ENCODE peak calls at places on chromosomes 12 and 14, in four cellular contexts. One of them, this sample, is unnamed.

GRCh38 chr12:3933819-3934192 is 60.6 kb upstream of the PARP11 start:
- DNase-seq in activated naive CD4-positive, alpha-beta T cell treated with anti-CD3 and anti-CD28 coated beads, Interleukin-2, amount 50 U/mL, for 72 hours: no peak
- DNase-seq in non-pigmented ciliary epithelial cell: no peak
- DNase-seq in stimulated activated CD4-positive, alpha-beta T cell treated with anti-CD3 and anti-CD28 coated beads, Interleukin-4, amount 100 ng/mL, for 48 hours: no peak
- DNase-seq in this sample: no peak

GRCh38 chr12:25458047-25458552 is 95.0 kb downstream of the LMNTD1 start:
- DNase-seq in activated naive CD4-positive, alpha-beta T cell treated with anti-CD3 and anti-CD28 coated beads, Interleukin-2, amount 50 U/mL, for 72 hours: no peak
- DNase-seq in non-pigmented ciliary epithelial cell: peak
- DNase-seq in stimulated activated CD4-positive, alpha-beta T cell treated with anti-CD3 and anti-CD28 coated beads, Interleukin-4, amount 100 ng/mL, for 48 hours: no peak
- DNase-seq in this sample: no peak

GRCh38 chr12:5432011-5432400 is at the start of gene NTF3:
- DNase-seq in activated naive CD4-positive, alpha-beta T cell treated with anti-CD3 and anti-CD28 coated beads, Interleukin-2, amount 50 U/mL, for 72 hours: no peak
- DNase-seq in non-pigmented ciliary epithelial cell: no peak
- DNase-seq in stimulated activated CD4-positive, alpha-beta T cell treated with anti-CD3 and anti-CD28 coated beads, Interleukin-4, amount 100 ng/mL, for 48 hours: no peak
- DNase-seq in this sample: no peak

GRCh38 chr14:79629372-79629771 is 581.9 kb downstream of the DIO2 start:
- DNase-seq in activated naive CD4-positive, alpha-beta T cell treated with anti-CD3 and anti-CD28 coated beads, Interleukin-2, amount 50 U/mL, for 72 hours: no peak
- DNase-seq in non-pigmented ciliary epithelial cell: no peak
- DNase-seq in stimulated activated CD4-positive, alpha-beta T cell treated with anti-CD3 and anti-CD28 coated beads, Interleukin-4, amount 100 ng/mL, for 48 hours: no peak
- DNase-seq in this sample: no peak

GRCh38 chr14:38107216-38107631 is 100.5 kb upstream of the SSTR1 start:
- DNase-seq in activated naive CD4-positive, alpha-beta T cell treated with anti-CD3 and anti-CD28 coated beads, Interleukin-2, amount 50 U/mL, for 72 hours: no peak
- DNase-seq in non-pigmented ciliary epithelial cell: no peak
- DNase-seq in stimulated activated CD4-positive, alpha-beta T cell treated with anti-CD3 and anti-CD28 coated beads, Interleukin-4, amount 100 ng/mL, for 48 hours: no peak
- DNase-seq in this sample: no peak

GRCh38 chr14:93285048-93285447 is 47.8 kb downstream of the BTBD7 start:
- DNase-seq in activated naive CD4-positive, alpha-beta T cell treated with anti-CD3 and anti-CD28 coated beads, Interleukin-2, amount 50 U/mL, for 72 hours: no peak
- DNase-seq in non-pigmented ciliary epithelial cell: no peak
- DNase-seq in stimulated activated CD4-positive, alpha-beta T cell treated with anti-CD3 and anti-CD28 coated beads, Interleukin-4, amount 100 ng/mL, for 48 hours: no peak
- DNase-seq in this sample: no peak

GRCh38 chr12:94100254-94100653 is 48.1 kb upstream of the PLXNC1 start:
- DNase-seq in activated naive CD4-positive, alpha-beta T cell treated with anti-CD3 and anti-CD28 coated beads, Interleukin-2, amount 50 U/mL, for 72 hours: no peak
- DNase-seq in non-pigmented ciliary epithelial cell: no peak
- DNase-seq in stimulated activated CD4-positive, alpha-beta T cell treated with anti-CD3 and anti-CD28 coated beads, Interleukin-4, amount 100 ng/mL, for 48 hours: no peak
- DNase-seq in this sample: no peak

GRCh38 chr14:70048313-70048654 is 140.5 kb downstream of the SLC8A3 start:
- DNase-seq in activated naive CD4-positive, alpha-beta T cell treated with anti-CD3 and anti-CD28 coated beads, Interleukin-2, amount 50 U/mL, for 72 hours: no peak
- DNase-seq in non-pigmented ciliary epithelial cell: no peak
- DNase-seq in stimulated activated CD4-positive, alpha-beta T cell treated with anti-CD3 and anti-CD28 coated beads, Interleukin-4, amount 100 ng/mL, for 48 hours: no peak
- DNase-seq in this sample: no peak

GRCh38 chr14:29913550-29913949 is 14.1 kb downstream of the PRKD1 start:
- DNase-seq in activated naive CD4-positive, alpha-beta T cell treated with anti-CD3 and anti-CD28 coated beads, Interleukin-2, amount 50 U/mL, for 72 hours: no peak
- DNase-seq in non-pigmented ciliary epithelial cell: no peak
- DNase-seq in stimulated activated CD4-positive, alpha-beta T cell treated with anti-CD3 and anti-CD28 coated beads, Interleukin-4, amount 100 ng/mL, for 48 hours: no peak
- DNase-seq in this sample: no peak

GRCh38 chr12:53867216-53868012 is 71.2 kb upstream of the HOXC13 start:
- DNase-seq in activated naive CD4-positive, alpha-beta T cell treated with anti-CD3 and anti-CD28 coated beads, Interleukin-2, amount 50 U/mL, for 72 hours: no peak
- DNase-seq in non-pigmented ciliary epithelial cell: no peak
- DNase-seq in stimulated activated CD4-positive, alpha-beta T cell treated with anti-CD3 and anti-CD28 coated beads, Interleukin-4, amount 100 ng/mL, for 48 hours: no peak
- DNase-seq in this sample: no peak

GRCh38 chr12:24909667-24910066 is 39.2 kb downstream of the BCAT1 start:
- DNase-seq in activated naive CD4-positive, alpha-beta T cell treated with anti-CD3 and anti-CD28 coated beads, Interleukin-2, amount 50 U/mL, for 72 hours: no peak
- DNase-seq in non-pigmented ciliary epithelial cell: peak
- DNase-seq in stimulated activated CD4-positive, alpha-beta T cell treated with anti-CD3 and anti-CD28 coated beads, Interleukin-4, amount 100 ng/mL, for 48 hours: no peak
- DNase-seq in this sample: no peak

GRCh38 chr12:83017001-83017400 is 330.3 kb downstream of the TMTC2 start:
- DNase-seq in activated naive CD4-positive, alpha-beta T cell treated with anti-CD3 and anti-CD28 coated beads, Interleukin-2, amount 50 U/mL, for 72 hours: no peak
- DNase-seq in non-pigmented ciliary epithelial cell: no peak
- DNase-seq in stimulated activated CD4-positive, alpha-beta T cell treated with anti-CD3 and anti-CD28 coated beads, Interleukin-4, amount 100 ng/mL, for 48 hours: no peak
- DNase-seq in this sample: no peak

GRCh38 chr14:77067632-77068514 is 30.2 kb upstream of the CIPC start:
- DNase-seq in activated naive CD4-positive, alpha-beta T cell treated with anti-CD3 and anti-CD28 coated beads, Interleukin-2, amount 50 U/mL, for 72 hours: no peak
- DNase-seq in non-pigmented ciliary epithelial cell: no peak
- DNase-seq in stimulated activated CD4-positive, alpha-beta T cell treated with anti-CD3 and anti-CD28 coated beads, Interleukin-4, amount 100 ng/mL, for 48 hours: peak
- DNase-seq in this sample: peak

GRCh38 chr12:79547044-79547734 is 143.6 kb downstream of the PAWR start:
- DNase-seq in activated naive CD4-positive, alpha-beta T cell treated with anti-CD3 and anti-CD28 coated beads, Interleukin-2, amount 50 U/mL, for 72 hours: no peak
- DNase-seq in non-pigmented ciliary epithelial cell: peak
- DNase-seq in stimulated activated CD4-positive, alpha-beta T cell treated with anti-CD3 and anti-CD28 coated beads, Interleukin-4, amount 100 ng/mL, for 48 hours: no peak
- DNase-seq in this sample: peak

GRCh38 chr12:18443768-18444437 is 182.6 kb downstream of the PIK3C2G start:
- DNase-seq in activated naive CD4-positive, alpha-beta T cell treated with anti-CD3 and anti-CD28 coated beads, Interleukin-2, amount 50 U/mL, for 72 hours: no peak
- DNase-seq in non-pigmented ciliary epithelial cell: no peak
- DNase-seq in stimulated activated CD4-positive, alpha-beta T cell treated with anti-CD3 and anti-CD28 coated beads, Interleukin-4, amount 100 ng/mL, for 48 hours: no peak
- DNase-seq in this sample: peak

GRCh38 chr12:89540586-89540985 is 14.7 kb upstream of the POC1B start:
- DNase-seq in activated naive CD4-positive, alpha-beta T cell treated with anti-CD3 and anti-CD28 coated beads, Interleukin-2, amount 50 U/mL, for 72 hours: no peak
- DNase-seq in non-pigmented ciliary epithelial cell: no peak
- DNase-seq in stimulated activated CD4-positive, alpha-beta T cell treated with anti-CD3 and anti-CD28 coated beads, Interleukin-4, amount 100 ng/mL, for 48 hours: no peak
- DNase-seq in this sample: no peak

GRCh38 chr12:52396656-52397055 is 9.5 kb downstream of the KRT82 start:
- DNase-seq in activated naive CD4-positive, alpha-beta T cell treated with anti-CD3 and anti-CD28 coated beads, Interleukin-2, amount 50 U/mL, for 72 hours: no peak
- DNase-seq in non-pigmented ciliary epithelial cell: no peak
- DNase-seq in stimulated activated CD4-positive, alpha-beta T cell treated with anti-CD3 and anti-CD28 coated beads, Interleukin-4, amount 100 ng/mL, for 48 hours: no peak
- DNase-seq in this sample: no peak

GRCh38 chr12:23621910-23622309 is 327.6 kb downstream of the SOX5 start:
- DNase-seq in activated naive CD4-positive, alpha-beta T cell treated with anti-CD3 and anti-CD28 coated beads, Interleukin-2, amount 50 U/mL, for 72 hours: no peak
- DNase-seq in non-pigmented ciliary epithelial cell: no peak
- DNase-seq in stimulated activated CD4-positive, alpha-beta T cell treated with anti-CD3 and anti-CD28 coated beads, Interleukin-4, amount 100 ng/mL, for 48 hours: no peak
- DNase-seq in this sample: no peak

GRCh38 chr12:18352312-18352711 is 91.0 kb downstream of the PIK3C2G start:
- DNase-seq in activated naive CD4-positive, alpha-beta T cell treated with anti-CD3 and anti-CD28 coated beads, Interleukin-2, amount 50 U/mL, for 72 hours: no peak
- DNase-seq in non-pigmented ciliary epithelial cell: no peak
- DNase-seq in stimulated activated CD4-positive, alpha-beta T cell treated with anti-CD3 and anti-CD28 coated beads, Interleukin-4, amount 100 ng/mL, for 48 hours: no peak
- DNase-seq in this sample: no peak

GRCh38 chr12:117063162-117063911 is 35.9 kb downstream of the TESC start:
- DNase-seq in activated naive CD4-positive, alpha-beta T cell treated with anti-CD3 and anti-CD28 coated beads, Interleukin-2, amount 50 U/mL, for 72 hours: no peak
- DNase-seq in non-pigmented ciliary epithelial cell: no peak
- DNase-seq in stimulated activated CD4-positive, alpha-beta T cell treated with anti-CD3 and anti-CD28 coated beads, Interleukin-4, amount 100 ng/mL, for 48 hours: peak
- DNase-seq in this sample: peak

GRCh38 chr12:92341333-92341691 is 195.7 kb upstream of the BTG1 start:
- DNase-seq in activated naive CD4-positive, alpha-beta T cell treated with anti-CD3 and anti-CD28 coated beads, Interleukin-2, amount 50 U/mL, for 72 hours: no peak
- DNase-seq in non-pigmented ciliary epithelial cell: no peak
- DNase-seq in stimulated activated CD4-positive, alpha-beta T cell treated with anti-CD3 and anti-CD28 coated beads, Interleukin-4, amount 100 ng/mL, for 48 hours: no peak
- DNase-seq in this sample: no peak

GRCh38 chr14:69077841-69078240 is 75.1 kb downstream of the DCAF5 start:
- DNase-seq in activated naive CD4-positive, alpha-beta T cell treated with anti-CD3 and anti-CD28 coated beads, Interleukin-2, amount 50 U/mL, for 72 hours: no peak
- DNase-seq in non-pigmented ciliary epithelial cell: no peak
- DNase-seq in stimulated activated CD4-positive, alpha-beta T cell treated with anti-CD3 and anti-CD28 coated beads, Interleukin-4, amount 100 ng/mL, for 48 hours: no peak
- DNase-seq in this sample: no peak

GRCh38 chr12:50579757-50580267 is 75.0 kb downstream of the DIP2B start:
- DNase-seq in activated naive CD4-positive, alpha-beta T cell treated with anti-CD3 and anti-CD28 coated beads, Interleukin-2, amount 50 U/mL, for 72 hours: no peak
- DNase-seq in non-pigmented ciliary epithelial cell: no peak
- DNase-seq in stimulated activated CD4-positive, alpha-beta T cell treated with anti-CD3 and anti-CD28 coated beads, Interleukin-4, amount 100 ng/mL, for 48 hours: no peak
- DNase-seq in this sample: no peak

GRCh38 chr14:73097421-73097820 is 38.9 kb upstream of the PSEN1 start:
- DNase-seq in activated naive CD4-positive, alpha-beta T cell treated with anti-CD3 and anti-CD28 coated beads, Interleukin-2, amount 50 U/mL, for 72 hours: no peak
- DNase-seq in non-pigmented ciliary epithelial cell: no peak
- DNase-seq in stimulated activated CD4-positive, alpha-beta T cell treated with anti-CD3 and anti-CD28 coated beads, Interleukin-4, amount 100 ng/mL, for 48 hours: no peak
- DNase-seq in this sample: no peak

GRCh38 chr12:50564240-50564947 is 59.6 kb downstream of the DIP2B start:
- DNase-seq in activated naive CD4-positive, alpha-beta T cell treated with anti-CD3 and anti-CD28 coated beads, Interleukin-2, amount 50 U/mL, for 72 hours: no peak
- DNase-seq in non-pigmented ciliary epithelial cell: no peak
- DNase-seq in stimulated activated CD4-positive, alpha-beta T cell treated with anti-CD3 and anti-CD28 coated beads, Interleukin-4, amount 100 ng/mL, for 48 hours: no peak
- DNase-seq in this sample: no peak

GRCh38 chr14:24695265-24696241 is 61.6 kb upstream of the GZMB start:
- DNase-seq in activated naive CD4-positive, alpha-beta T cell treated with anti-CD3 and anti-CD28 coated beads, Interleukin-2, amount 50 U/mL, for 72 hours: no peak
- DNase-seq in non-pigmented ciliary epithelial cell: no peak
- DNase-seq in stimulated activated CD4-positive, alpha-beta T cell treated with anti-CD3 and anti-CD28 coated beads, Interleukin-4, amount 100 ng/mL, for 48 hours: no peak
- DNase-seq in this sample: no peak

GRCh38 chr14:32259368-32260013 is 56.4 kb upstream of the RNU6-8 start:
- DNase-seq in activated naive CD4-positive, alpha-beta T cell treated with anti-CD3 and anti-CD28 coated beads, Interleukin-2, amount 50 U/mL, for 72 hours: no peak
- DNase-seq in non-pigmented ciliary epithelial cell: peak
- DNase-seq in stimulated activated CD4-positive, alpha-beta T cell treated with anti-CD3 and anti-CD28 coated beads, Interleukin-4, amount 100 ng/mL, for 48 hours: no peak
- DNase-seq in this sample: no peak

GRCh38 chr12:2288001-2288400 is 235.2 kb downstream of the CACNA1C start:
- DNase-seq in activated naive CD4-positive, alpha-beta T cell treated with anti-CD3 and anti-CD28 coated beads, Interleukin-2, amount 50 U/mL, for 72 hours: no peak
- DNase-seq in non-pigmented ciliary epithelial cell: no peak
- DNase-seq in stimulated activated CD4-positive, alpha-beta T cell treated with anti-CD3 and anti-CD28 coated beads, Interleukin-4, amount 100 ng/mL, for 48 hours: no peak
- DNase-seq in this sample: no peak

GRCh38 chr14:90398841-90399540 is 2.2 kb downstream of the CALM1 start:
- DNase-seq in activated naive CD4-positive, alpha-beta T cell treated with anti-CD3 and anti-CD28 coated beads, Interleukin-2, amount 50 U/mL, for 72 hours: no peak
- DNase-seq in non-pigmented ciliary epithelial cell: no peak
- DNase-seq in stimulated activated CD4-positive, alpha-beta T cell treated with anti-CD3 and anti-CD28 coated beads, Interleukin-4, amount 100 ng/mL, for 48 hours: no peak
- DNase-seq in this sample: no peak

GRCh38 chr12:123384994-123385376 is 1.1 kb downstream of the KMT5A start:
- DNase-seq in activated naive CD4-positive, alpha-beta T cell treated with anti-CD3 and anti-CD28 coated beads, Interleukin-2, amount 50 U/mL, for 72 hours: no peak
- DNase-seq in non-pigmented ciliary epithelial cell: no peak
- DNase-seq in stimulated activated CD4-positive, alpha-beta T cell treated with anti-CD3 and anti-CD28 coated beads, Interleukin-4, amount 100 ng/mL, for 48 hours: no peak
- DNase-seq in this sample: no peak

GRCh38 chr14:73234586-73235394 is 2.5 kb upstream of the PAPLN start:
- DNase-seq in activated naive CD4-positive, alpha-beta T cell treated with anti-CD3 and anti-CD28 coated beads, Interleukin-2, amount 50 U/mL, for 72 hours: peak
- DNase-seq in non-pigmented ciliary epithelial cell: no peak
- DNase-seq in stimulated activated CD4-positive, alpha-beta T cell treated with anti-CD3 and anti-CD28 coated beads, Interleukin-4, amount 100 ng/mL, for 48 hours: no peak
- DNase-seq in this sample: no peak

GRCh38 chr12:104816845-104817503 is 141.1 kb downstream of the SLC41A2 start:
- DNase-seq in activated naive CD4-positive, alpha-beta T cell treated with anti-CD3 and anti-CD28 coated beads, Interleukin-2, amount 50 U/mL, for 72 hours: no peak
- DNase-seq in non-pigmented ciliary epithelial cell: no peak
- DNase-seq in stimulated activated CD4-positive, alpha-beta T cell treated with anti-CD3 and anti-CD28 coated beads, Interleukin-4, amount 100 ng/mL, for 48 hours: no peak
- DNase-seq in this sample: no peak

GRCh38 chr12:46209914-46210834 is 58.7 kb downstream of the SLC38A1 start:
- DNase-seq in activated naive CD4-positive, alpha-beta T cell treated with anti-CD3 and anti-CD28 coated beads, Interleukin-2, amount 50 U/mL, for 72 hours: peak
- DNase-seq in non-pigmented ciliary epithelial cell: no peak
- DNase-seq in stimulated activated CD4-positive, alpha-beta T cell treated with anti-CD3 and anti-CD28 coated beads, Interleukin-4, amount 100 ng/mL, for 48 hours: peak
- DNase-seq in this sample: no peak